ENCODE peak calls at places on chromosomes 3 and 15, in five cellular contexts. V is uterus, L is AG09309, U is endothelial cell, X is tibial artery. T is an unnamed sample.

GRCh38 chr3:64548200-64548889 is 139.5 kb downstream of the ADAMTS9 start:
- DNase-seq in V (peak; percentile 72), X (peak; percentile 41), L (no peak), U (no peak), T (peak; percentile 73)

GRCh38 chr3:145620002-145620401 is 541.0 kb downstream of the PLOD2 start:
- DNase-seq in X (no peak), V (no peak), L (no peak), U (no peak), T (no peak)

GRCh38 chr3:184907941-184908649 is 96.1 kb downstream of the VPS8 start:
- DNase-seq in V (no peak), X (no peak), L (no peak), U (no peak), T (no peak)

GRCh38 chr3:165642761-165643432 is 194.3 kb downstream of the BCHE start:
- DNase-seq in X (peak; percentile 45), V (peak; percentile 71), U (no peak), L (peak; percentile 80), T (peak; percentile 76)

GRCh38 chr3:118089563-118089962 is 945.1 kb downstream of the IGSF11 start:
- DNase-seq in U (no peak), L (no peak), X (no peak), V (no peak), T (no peak)

GRCh38 chr15:31270767-31271166 is 55.9 kb upstream of the KLF13 start:
- DNase-seq in X (no peak), L (no peak), U (no peak), V (no peak), T (peak; percentile 26)

GRCh38 chr3:122208579-122208978 is 25.1 kb downstream of the CASR start:
- DNase-seq in U (no peak), V (no peak), L (no peak), X (no peak), T (no peak)

GRCh38 chr3:32947466-32948238 is 3.8 kb upstream of the CCR4 start:
- DNase-seq in V (peak; percentile 61), L (peak; percentile 33), U (peak; percentile 86), X (peak; percentile 74), T (peak; percentile 83)

GRCh38 chr3:99131876-99132275 is 230.4 kb upstream of the DCBLD2 start:
- DNase-seq in U (no peak), X (no peak), V (no peak), L (no peak), T (no peak)

GRCh38 chr15:74500401-74500800 is 39.4 kb upstream of the UBL7 start:
- DNase-seq in U (no peak), X (no peak), L (no peak), V (no peak), T (no peak)

GRCh38 chr3:42692667-42693529 is 7.6 kb downstream of the KLHL40 start:
- DNase-seq in U (no peak), V (no peak), L (no peak), X (peak; percentile 14), T (no peak)

GRCh38 chr15:75249726-75250125 is 8.4 kb upstream of the GOLGA6C start:
- DNase-seq in U (no peak), V (no peak), L (no peak), X (no peak), T (no peak)

T was measured in ureter.